ENCODE peak calls at places on chromosomes 6 and 20, in ten cellular contexts. G is trophoblast cell, S is GM06990, L is heart right ventricle, T is transverse colon, F is AG10803, Q is NT2/D1, H is esophagus muscularis mucosa, X is AG04450, A is SK-N-MC. B is an unnamed sample.

GRCh38 chr6:92779758-92780157 is 639.6 kb downstream of the EPHA7 start:
- DNase-seq in A (no peak), F (peak; percentile 13), H (no peak), G (no peak), S (no peak), Q (no peak), T (no peak), L (no peak), X (peak; percentile 8), B (no peak)

GRCh38 chr6:32218167-32218566 is 5.7 kb downstream of the NOTCH4 start:
- DNase-seq in Q (no peak), A (no peak), H (no peak), X (no peak), S (no peak), F (no peak), T (no peak), G (no peak), L (no peak), B (no peak)

GRCh38 chr6:132443206-132443605 is 41.9 kb upstream of the MOXD1 start:
- DNase-seq in X (no peak), S (no peak), H (no peak), F (peak; percentile 85), A (no peak), Q (no peak), T (no peak), G (no peak), L (no peak), B (no peak)

GRCh38 chr20:53935353-53936084 is 134.9 kb downstream of the BCAS1 start:
- DNase-seq in F (no peak), L (no peak), T (no peak), A (no peak), H (no peak), S (no peak), Q (no peak), X (no peak), G (no peak), B (peak; percentile 16)

GRCh38 chr6:167915139-167915538 is 82.3 kb upstream of the KIF25 start:
- DNase-seq in Q (no peak), H (peak; percentile 39), T (no peak), G (no peak), L (no peak), A (no peak), F (no peak), X (no peak), S (no peak), B (no peak)

GRCh38 chr6:87483929-87484328 is 11.2 kb downstream of the SLC35A1 start:
- DNase-seq in X (no peak), G (peak; percentile 85), T (no peak), S (no peak), A (no peak), Q (peak; percentile 20), F (peak; percentile 44), H (no peak), L (peak; percentile 18), B (peak; percentile 76)

GRCh38 chr6:56955171-56956155 is 556 bp downstream of the BEND6 start:
- DNase-seq in T (peak; percentile 88), X (peak; percentile 79), S (peak; percentile 91), F (peak; percentile 91), Q (peak; percentile 80), H (no peak), A (no peak), L (peak; percentile 81), G (peak; percentile 91), B (peak; percentile 97)

GRCh38 chr20:14142964-14143627 is 147.8 kb downstream of the MACROD2 start:
- DNase-seq in T (no peak), H (no peak), A (no peak), G (peak; percentile 67), Q (no peak), L (no peak), X (peak; percentile 24), S (no peak), F (peak; percentile 54), B (no peak)

GRCh38 chr6:60754879-60755278 is 1531.1 kb downstream of the KHDRBS2 start:
- DNase-seq in F (no peak), X (no peak), L (no peak), H (no peak), A (no peak), G (no peak), T (no peak), Q (peak; percentile 1), S (no peak), B (no peak)

GRCh38 chr20:19081937-19082336 is 130.5 kb upstream of the SLC24A3 start:
- DNase-seq in X (no peak), H (no peak), T (no peak), Q (no peak), F (no peak), A (no peak), G (no peak), L (no peak), S (no peak), B (no peak)

GRCh38 chr20:17854307-17854903 is 114.2 kb downstream of the SNX5 start:
- DNase-seq in H (no peak), G (no peak), S (no peak), F (no peak), T (peak; percentile 82), Q (peak; percentile 27), X (no peak), A (no peak), L (peak; percentile 56), B (peak; percentile 57)

GRCh38 chr6:87277123-87277522 is 45.3 kb upstream of the SMIM8 start:
- DNase-seq in X (no peak), H (no peak), Q (no peak), F (peak; percentile 7), S (no peak), T (no peak), L (no peak), G (no peak), A (no peak), B (no peak)

GRCh38 chr6:84897874-84898635 is 133.7 kb upstream of the TBX18 start:
- DNase-seq in A (no peak), G (no peak), L (no peak), S (no peak), T (no peak), X (no peak), Q (no peak), F (peak; percentile 35), H (no peak), B (no peak)

DNA sequence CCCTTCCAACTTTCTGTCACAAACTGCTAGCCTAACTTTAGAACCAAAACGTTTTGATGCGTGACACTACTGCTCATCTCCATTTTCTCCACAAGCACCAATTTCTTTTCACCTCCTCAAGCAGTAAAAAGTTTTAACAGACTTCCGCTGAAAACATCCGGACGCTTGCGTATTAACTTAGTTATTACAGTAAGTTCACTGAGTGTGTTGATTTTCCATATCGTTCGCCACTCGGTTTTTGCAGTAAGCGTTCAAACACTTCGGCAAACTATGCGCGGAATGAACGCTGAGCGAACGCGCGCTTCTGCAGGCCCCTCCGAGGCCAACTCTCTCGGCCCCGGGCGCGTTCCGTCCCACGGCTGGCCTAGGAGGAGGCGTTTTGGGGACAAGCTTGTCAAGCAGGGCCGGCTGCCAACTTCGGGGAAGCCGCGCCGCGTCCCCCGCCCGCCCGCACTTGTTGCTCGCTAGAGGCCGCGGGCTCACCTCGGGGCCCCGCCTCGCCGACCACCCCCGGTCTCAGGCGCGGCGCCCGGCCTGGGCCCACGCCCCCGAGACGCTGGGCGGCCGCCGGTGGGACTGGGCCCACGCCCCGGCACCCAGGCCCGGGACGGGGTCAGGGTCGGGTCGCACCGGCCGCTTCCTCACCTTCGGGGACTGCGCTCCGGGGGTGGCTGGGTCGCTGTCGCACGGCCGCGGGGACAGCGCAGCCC is 945 bp downstream of the PHF10 start:
- DNase-seq in H (peak; percentile 93), Q (no peak), X (peak; percentile 24), G (peak; percentile 65), A (peak; percentile 37), T (peak; percentile 81), S (peak; percentile 83), L (peak; percentile 87), F (peak; percentile 71), B (peak; percentile 57)
- H3K4me3 ChIP-seq in H (peak overlapping the region; percentile 90), Q (peak overlapping the region; percentile 47), X (peak overlapping the region; percentile 71), G (peak overlapping the region; percentile 94), A (peak overlapping the region; percentile 91), T (peak overlapping the region; percentile 94), S (peak overlapping the region; percentile 80), L (peak overlapping the region; percentile 73), F (peak overlapping the region; percentile 67), B (peak overlapping the region; percentile 96)

GRCh38 chr6:16694789-16695188 is 66.5 kb downstream of the ATXN1 start:
- DNase-seq in X (no peak), F (no peak), G (no peak), Q (no peak), T (no peak), A (no peak), H (no peak), L (no peak), S (peak; percentile 77), B (no peak)

GRCh38 chr6:16698988-16699868 is 62.0 kb downstream of the ATXN1 start:
- DNase-seq in L (no peak), T (no peak), X (no peak), H (no peak), F (peak; percentile 41), A (no peak), G (no peak), S (no peak), Q (no peak), B (no peak)

GRCh38 chr6:16698163-16698533 is 63.1 kb downstream of the ATXN1 start:
- DNase-seq in H (no peak), X (no peak), Q (no peak), L (no peak), G (no peak), S (no peak), F (no peak), A (no peak), T (no peak), B (no peak)

GRCh38 chr6:16700202-16700997 is 60.9 kb downstream of the ATXN1 start:
- DNase-seq in T (peak; percentile 28), S (peak; percentile 26), G (no peak), F (no peak), X (no peak), H (no peak), L (no peak), A (no peak), Q (no peak), B (no peak)

GRCh38 chr6:16697437-16698162 is 63.7 kb downstream of the ATXN1 start:
- DNase-seq in A (no peak), T (no peak), L (no peak), S (no peak), G (no peak), Q (no peak), H (no peak), X (no peak), F (peak; percentile 39), B (no peak)
- H3K4me3 ChIP-seq in A (no peak overlapping the region), T (no peak overlapping the region), L (no peak overlapping the region), S (no peak overlapping the region), G (no peak overlapping the region), Q (no peak overlapping the region), H (no peak overlapping the region), X (no peak overlapping the region), F (no peak overlapping the region), B (no peak overlapping the region)

GRCh38 chr20:57267158-57267821 is 849 bp upstream of the BMP7 start:
- DNase-seq in S (no peak), G (no peak), T (no peak), Q (no peak), H (no peak), A (no peak), L (no peak), X (no peak), F (no peak), B (no peak)
- H3K4me3 ChIP-seq in S (no peak overlapping the region), G (no peak overlapping the region), T (no peak overlapping the region), Q (peak overlapping the region; percentile 77), H (peak overlapping the region; percentile 49), A (peak overlapping the region; percentile 79), L (no peak overlapping the region), X (no peak overlapping the region), F (no peak overlapping the region), B (no peak overlapping the region)

DNA sequence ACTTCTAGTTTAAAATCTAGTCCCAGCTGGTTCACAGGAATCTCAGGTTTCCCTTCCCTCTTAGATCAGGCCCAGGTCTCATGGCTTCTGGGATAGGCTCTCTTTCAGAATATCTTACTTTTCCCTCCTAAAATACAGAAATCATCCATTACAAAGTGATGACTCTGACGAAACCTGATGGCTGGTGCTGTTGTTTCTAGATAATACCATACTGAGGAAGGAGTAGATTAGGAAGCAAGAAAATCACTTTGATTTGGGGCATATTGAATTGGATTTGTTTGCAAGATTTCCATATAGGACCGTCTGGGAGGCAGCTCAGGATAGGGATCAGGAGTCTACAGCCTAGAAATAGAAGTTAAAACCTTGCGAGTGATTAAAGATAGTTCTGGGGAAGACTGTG is 3.6 kb downstream of the ZKSCAN3 start:
- DNase-seq in X (no peak), T (no peak), S (no peak), Q (no peak), F (no peak), A (no peak), H (no peak), G (no peak), L (no peak), B (no peak)
- H3K4me3 ChIP-seq in X (no peak overlapping the region), T (no peak overlapping the region), S (no peak overlapping the region), Q (no peak overlapping the region), F (no peak overlapping the region), A (no peak overlapping the region), H (peak overlapping the region; percentile 42), G (no peak overlapping the region), L (peak overlapping the region; percentile 42), B (peak overlapping the region; percentile 6)

B was measured in SJSA1.